ENCODE peak calls at places on chromosome 2, in eight cellular contexts. J, C, I, B, L, R, Y and G are unnamed samples.

GRCh38 chr2:96408631-96409542 is 73.3 kb downstream of the NCAPH start:
- DNase-seq in B (no peak), J (peak; percentile 26), I (no peak), C (peak; percentile 31), L (no peak), R (no peak), Y (no peak), G (peak; percentile 38)

GRCh38 chr2:129708221-129708967 is 271.1 kb upstream of the RAB6C start:
- DNase-seq in Y (no peak), J (no peak), R (no peak), L (no peak), I (no peak), B (peak; percentile 25), C (no peak), G (no peak)

GRCh38 chr2:120066708-120067547 is 54.1 kb downstream of the EPB41L5 start:
- DNase-seq in R (no peak), J (peak; percentile 88), C (peak; percentile 98), B (no peak), L (no peak), Y (no peak), I (peak; percentile 43), G (peak; percentile 66)

GRCh38 chr2:236577481-236578410 is 8.1 kb downstream of the ACKR3 start:
- DNase-seq in B (no peak), I (no peak), R (no peak), Y (no peak), C (no peak), J (no peak), L (no peak), G (no peak)

GRCh38 chr2:60003076-60003475 is 550.4 kb downstream of the BCL11A start:
- DNase-seq in Y (no peak), I (no peak), C (no peak), L (no peak), J (no peak), B (no peak), R (no peak), G (no peak)

GRCh38 chr2:43472527-43473194 is 123.2 kb downstream of the THADA start:
- DNase-seq in R (no peak), J (no peak), Y (no peak), L (no peak), B (no peak), C (no peak), I (no peak), G (peak; percentile 61)

GRCh38 chr2:130827502-130828251 is 9.0 kb upstream of the ARHGEF4 start:
- DNase-seq in C (no peak), I (no peak), J (no peak), B (no peak), R (no peak), L (no peak), Y (no peak), G (peak; percentile 68)

GRCh38 chr2:26579723-26580040 is 61.5 kb downstream of the CIB4 start:
- DNase-seq in R (no peak), Y (no peak), B (no peak), C (no peak), J (no peak), I (no peak), L (no peak), G (no peak)

GRCh38 chr2:65477590-65477989 is 45.2 kb upstream of the SPRED2 start:
- DNase-seq in I (no peak), J (no peak), C (no peak), R (no peak), L (no peak), B (no peak), Y (no peak), G (no peak)

GRCh38 chr2:69375494-69376353 is 11.3 kb downstream of the GFPT1 start:
- DNase-seq in B (peak; percentile 39), R (no peak), Y (no peak), L (peak; percentile 21), C (no peak), I (peak; percentile 49), J (peak; percentile 62), G (peak; percentile 27)

GRCh38 chr2:157777425-157777824 is 98.7 kb downstream of the ACVR1 start:
- DNase-seq in I (peak; percentile 39), R (no peak), Y (no peak), B (peak; percentile 63), C (peak; percentile 55), L (peak; percentile 28), J (peak; percentile 56), G (peak; percentile 69)

GRCh38 chr2:98347298-98348065 is 1.2 kb downstream of the CNGA3 start:
- DNase-seq in I (peak; percentile 71), L (no peak), C (no peak), J (no peak), B (no peak), Y (no peak), R (no peak), G (no peak)

GRCh38 chr2:235086481-235087184 is 134.8 kb downstream of the SH3BP4 start:
- DNase-seq in J (no peak), R (no peak), I (no peak), L (no peak), C (no peak), Y (no peak), B (no peak), G (no peak)

GRCh38 chr2:11288431-11288830 is 56.0 kb downstream of the ROCK2 start:
- DNase-seq in R (no peak), J (no peak), L (no peak), B (no peak), I (no peak), C (no peak), Y (no peak), G (no peak)

GRCh38 chr2:133025004-133025403 is 355.0 kb upstream of the LYPD1 start:
- DNase-seq in Y (no peak), L (no peak), R (no peak), I (no peak), B (no peak), C (no peak), J (no peak), G (peak; percentile 56)

GRCh38 chr2:205358351-205358815 is 323.9 kb upstream of the NRP2 start:
- DNase-seq in C (no peak), B (no peak), R (no peak), I (no peak), Y (no peak), L (no peak), J (no peak), G (peak; percentile 7)

GRCh38 chr2:7031424-7032245 is 114.4 kb downstream of the RNF144A start:
- DNase-seq in Y (no peak), L (peak; percentile 52), C (peak; percentile 98), I (no peak), J (peak; percentile 66), B (no peak), R (no peak), G (no peak)

GRCh38 chr2:168278424-168278888 is 31.1 kb upstream of the STK39 start:
- DNase-seq in Y (no peak), B (no peak), L (peak; percentile 39), C (peak; percentile 71), R (no peak), J (no peak), I (no peak), G (peak; percentile 31)

GRCh38 chr2:25938345-25938744 is 44.0 kb downstream of the KIF3C start:
- DNase-seq in B (no peak), J (no peak), I (peak; percentile 17), C (no peak), L (no peak), R (no peak), Y (no peak), G (no peak)

GRCh38 chr2:200765139-200765951 is 46.4 kb upstream of the BZW1 start:
- DNase-seq in L (peak; percentile 88), I (no peak), R (no peak), Y (no peak), B (no peak), C (peak; percentile 34), J (peak; percentile 90), G (peak; percentile 98)
- TF ChIP-seq RAD21 in L (peak; percentile 51), I (no peak), R (no peak), Y (no peak), B (no peak), C (no peak), J (peak; percentile 11), G (no peak)

DNA sequence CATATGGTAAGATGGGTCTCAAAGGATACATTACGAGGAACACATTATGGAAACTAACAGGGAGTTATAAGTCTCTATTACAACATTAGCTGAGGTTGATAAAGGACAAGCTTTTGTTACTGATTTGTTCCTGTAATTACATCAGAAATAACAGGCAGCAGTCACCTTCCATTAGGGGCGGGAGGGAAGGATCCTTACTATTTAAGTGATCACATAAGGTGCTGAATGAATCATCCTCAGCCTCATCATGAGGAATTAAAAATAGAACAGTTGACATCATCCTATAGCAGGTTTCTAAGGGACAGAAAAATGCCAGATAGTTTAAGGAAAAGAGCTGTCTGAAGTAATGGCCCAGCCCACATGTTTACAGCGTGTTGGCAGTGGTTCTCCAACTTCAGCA is 86.9 kb upstream of the MGAT5 start:
- DNase-seq in J (no peak), Y (no peak), R (no peak), I (no peak), L (peak; percentile 8), B (no peak), C (no peak), G (peak; percentile 70)
- TF ChIP-seq RAD21 in J (no peak), Y (no peak), R (no peak), I (no peak), L (no peak), B (no peak), C (no peak), G (no peak)

DNA sequence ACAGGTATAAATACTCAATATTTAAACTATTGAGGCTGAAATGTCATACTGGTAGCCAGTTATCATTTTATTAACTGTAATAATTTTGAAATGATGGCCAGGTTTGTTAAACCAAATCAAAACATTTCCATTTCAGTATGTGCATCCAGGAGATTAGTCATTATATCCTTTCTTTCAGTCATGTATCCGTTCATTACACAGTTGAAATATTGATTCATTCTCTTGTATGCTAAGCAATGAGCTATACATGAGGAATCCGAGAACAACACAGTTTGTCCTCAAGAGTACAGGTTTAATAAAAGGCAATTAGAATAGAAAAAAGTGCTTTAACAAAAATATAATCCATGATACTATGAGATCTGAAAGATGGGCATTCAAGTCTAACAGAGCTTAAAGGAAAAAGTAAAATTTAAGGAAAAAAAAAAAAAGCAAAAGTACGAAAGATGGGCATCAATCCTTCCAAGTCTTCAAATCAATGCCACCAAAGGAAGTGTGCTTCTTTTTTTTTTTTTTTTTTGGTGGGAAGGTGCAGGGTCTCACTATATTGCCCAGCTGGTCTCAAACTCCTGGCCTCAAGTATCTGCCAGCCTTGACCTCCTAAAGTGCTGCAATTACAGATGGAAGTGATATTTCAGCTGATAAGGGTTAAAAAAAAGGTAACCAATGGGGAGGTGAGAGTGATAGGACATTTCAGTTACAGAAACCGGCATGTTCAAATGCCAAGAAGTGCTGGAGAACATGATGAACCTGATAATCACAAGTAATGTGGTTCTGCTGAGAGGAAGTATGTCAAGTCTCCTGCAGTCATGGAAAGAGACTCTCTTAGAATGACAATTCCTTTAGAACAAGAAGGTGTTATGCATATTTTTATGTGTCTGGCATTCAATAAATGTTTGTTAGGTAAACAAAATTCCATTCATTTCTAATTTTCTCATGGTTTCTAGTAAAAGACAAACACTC is 35.8 kb downstream of the PUM2 start:
- DNase-seq in B (no peak), I (no peak), C (no peak), J (no peak), R (no peak), Y (no peak), L (no peak), G (peak; percentile 51)
- TF ChIP-seq RAD21 in B (no peak), I (no peak), C (no peak), J (no peak), R (no peak), Y (no peak), L (no peak), G (no peak)

DNA sequence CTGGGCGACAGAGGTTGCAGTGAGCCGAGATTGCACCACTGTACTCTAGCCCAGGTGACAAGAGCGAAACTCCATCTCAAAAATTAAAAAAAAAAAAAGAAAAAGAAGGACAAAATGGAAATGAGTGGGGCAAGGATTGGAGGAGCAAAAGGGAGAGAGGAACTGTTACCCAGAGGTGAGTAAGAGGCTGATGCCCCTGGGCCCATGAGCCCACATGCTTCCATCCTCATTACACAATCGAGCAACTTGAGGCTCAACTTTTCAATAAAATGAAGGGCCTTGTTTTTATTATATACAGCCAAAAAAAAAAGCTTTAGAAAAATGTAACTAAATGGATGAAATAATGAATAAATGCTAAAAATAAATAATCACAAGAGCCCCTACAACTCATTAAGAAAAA is 91.7 kb upstream of the YWHAQ start:
- DNase-seq in C (no peak), R (no peak), Y (no peak), B (no peak), J (no peak), I (no peak), L (no peak), G (no peak)
- TF ChIP-seq RAD21 in C (no peak), R (no peak), Y (no peak), B (no peak), J (no peak), I (no peak), L (no peak), G (no peak)